ENCODE peak calls at places on chromosomes 3 and 15, in five cellular contexts. D, X, L, H and W are unnamed samples.

GRCh38 chr3:5187920-5188418 is 462 bp downstream of the EDEM1 start:
- DNase-seq in D (peak), X (no peak), L (peak), H (peak), W (no peak)

GRCh38 chr15:43749690-43750345 is 3.6 kb downstream of the PDIA3 start:
- DNase-seq in D (no peak), X (no peak), L (no peak), H (no peak), W (no peak)

GRCh38 chr15:84023636-84024035 is 211.9 kb upstream of the GOLGA6L4 start:
- DNase-seq in D (peak), X (peak), L (no peak), H (peak), W (peak)

GRCh38 chr3:144770813-144771400 is 799.3 kb downstream of the DIPK2A start:
- DNase-seq in D (no peak), X (no peak), L (no peak), H (peak), W (no peak)

GRCh38 chr3:197012021-197012883 is 17.4 kb downstream of the MELTF start:
- DNase-seq in D (no peak), X (no peak), L (no peak), H (no peak), W (no peak)

GRCh38 chr3:148924572-148924971 is 59.5 kb downstream of the CPA3 start:
- DNase-seq in D (no peak), X (no peak), L (no peak), H (peak), W (no peak)

GRCh38 chr15:44193651-44194396 is 1.2 kb downstream of the FRMD5 start:
- DNase-seq in D (no peak), X (no peak), L (no peak), H (peak), W (no peak)

GRCh38 chr3:195697582-195698324 is 23.0 kb upstream of the MUC20 start:
- DNase-seq in D (no peak), X (peak), L (no peak), H (peak), W (no peak)

GRCh38 chr15:56835598-56836275 is 82.7 kb upstream of the TCF12 start:
- DNase-seq in D (no peak), X (no peak), L (no peak), H (no peak), W (no peak)

GRCh38 chr3:186854954-186855353 is 12.4 kb downstream of the ADIPOQ start:
- DNase-seq in D (no peak), X (peak), L (no peak), H (no peak), W (no peak)

GRCh38 chr3:58398669-58399333 is 34.8 kb downstream of the PDHB start:
- DNase-seq in D (no peak), X (no peak), L (no peak), H (no peak), W (no peak)

GRCh38 chr3:50339485-50340196 is 995 bp downstream of the RASSF1 start:
- DNase-seq in D (no peak), X (no peak), L (no peak), H (peak), W (no peak)

DNA sequence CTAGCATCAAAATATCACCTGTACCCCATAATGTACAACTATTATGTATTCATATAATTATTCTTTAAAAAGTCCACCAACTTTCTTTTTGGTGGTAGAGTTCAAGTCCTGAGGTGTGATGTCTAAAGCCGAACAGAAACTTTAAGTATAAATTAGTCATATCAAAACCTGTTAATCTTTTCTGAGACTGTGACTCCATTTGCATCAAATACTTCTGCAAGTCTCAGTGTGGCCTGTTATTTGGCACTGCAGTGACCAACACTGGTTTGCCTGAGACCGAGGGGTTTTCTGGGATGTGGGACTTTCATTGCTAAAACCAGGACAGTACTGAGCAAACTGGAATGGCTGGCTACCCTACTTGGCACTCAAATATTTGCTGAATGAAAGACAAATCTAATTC is 7.3 kb downstream of the NGLY1 start:
- DNase-seq in D (no peak), X (no peak), L (no peak), H (no peak), W (no peak)
- H3K27ac ChIP-seq in D (no peak), X (no peak), L (no peak), H (no peak), W (no peak)

GRCh38 chr3:194503101-194503531 is 16.3 kb upstream of the ATP13A3 start:
- DNase-seq in D (no peak), X (no peak), L (no peak), H (peak), W (no peak)
- H3K27ac ChIP-seq in D (no peak), X (no peak), L (no peak), H (no peak), W (no peak)

GRCh38 chr3:157235291-157235690 is 75.3 kb upstream of the CCNL1 start:
- DNase-seq in D (no peak), X (no peak), L (no peak), H (no peak), W (no peak)

GRCh38 chr3:157239082-157239704 is 79.2 kb upstream of the CCNL1 start:
- DNase-seq in D (peak), X (no peak), L (peak), H (peak), W (peak)

GRCh38 chr3:157238527-157238926 is 78.6 kb upstream of the CCNL1 start:
- DNase-seq in D (no peak), X (no peak), L (no peak), H (peak), W (no peak)

GRCh38 chr3:157240413-157240812 is 80.5 kb upstream of the CCNL1 start:
- DNase-seq in D (no peak), X (no peak), L (no peak), H (peak), W (no peak)

DNA sequence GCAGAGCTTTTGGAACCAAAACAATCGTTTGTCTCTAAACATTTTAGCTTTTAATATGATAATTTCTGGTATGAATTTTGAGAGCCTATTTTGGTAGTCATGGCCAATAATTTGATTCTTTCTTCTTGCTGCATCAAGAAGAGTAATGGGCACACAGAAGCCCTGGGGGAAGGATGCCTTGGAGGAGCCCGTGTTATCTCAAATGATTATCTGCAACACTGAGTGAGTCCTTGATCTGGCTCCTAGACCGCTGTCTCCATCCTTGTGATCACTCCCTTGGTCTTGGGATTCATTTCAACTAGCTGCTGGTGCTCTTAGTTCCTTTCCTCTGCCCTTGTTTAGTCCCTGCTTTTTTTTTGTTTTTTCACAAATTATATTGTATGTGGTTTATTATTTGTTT is 77.9 kb upstream of the CCNL1 start:
- DNase-seq in D (no peak), X (no peak), L (no peak), H (no peak), W (no peak)
- H3K27ac ChIP-seq in D (no peak), X (no peak), L (no peak), H (no peak), W (no peak)

DNA sequence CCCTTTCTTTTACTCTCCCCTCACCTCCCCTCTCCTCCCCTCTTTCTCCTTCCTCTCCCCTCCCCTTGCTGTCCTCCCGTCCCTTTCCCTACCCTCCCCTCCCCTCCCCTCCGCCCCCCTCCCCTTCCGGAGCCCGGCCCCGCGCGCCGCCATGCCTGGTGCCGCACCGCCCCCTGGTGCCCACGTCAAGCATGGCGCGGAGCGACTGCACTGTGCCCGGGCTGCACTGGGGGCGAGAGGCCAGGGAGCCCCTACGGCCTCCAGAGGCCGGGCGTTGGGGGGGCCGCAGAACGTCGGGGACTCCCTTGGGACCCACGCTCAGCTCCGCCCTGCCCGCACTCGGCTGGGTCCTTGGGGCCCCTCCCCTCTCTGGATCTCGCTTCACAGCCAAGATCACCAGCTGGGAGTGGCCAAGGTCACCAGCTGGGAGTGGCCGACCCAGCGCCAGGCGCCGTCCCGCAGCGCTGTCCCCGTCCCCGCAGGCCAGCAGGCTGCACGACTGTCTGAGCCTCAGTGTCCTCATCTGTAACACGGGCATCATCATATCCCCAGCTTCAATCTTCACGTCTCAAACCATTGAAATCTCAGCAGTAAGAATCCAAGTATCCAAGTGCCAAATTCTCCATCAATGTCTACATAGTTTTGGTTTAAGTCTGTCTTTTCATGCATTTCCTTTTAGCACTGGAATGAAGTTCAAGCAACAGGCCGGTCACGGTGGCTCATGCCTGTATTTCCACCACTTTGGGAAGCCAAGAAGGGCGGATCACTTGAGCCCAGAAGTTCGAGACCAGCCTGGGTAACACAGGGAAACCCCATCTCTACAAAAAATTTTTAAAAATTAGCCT is 42.5 kb downstream of the TPRA1 start:
- DNase-seq in D (peak), X (no peak), L (peak), H (peak), W (peak)
- H3K27ac ChIP-seq in D (no peak), X (peak), L (no peak), H (no peak), W (no peak)

GRCh38 chr3:113231391-113231790 is 20.0 kb downstream of the BOC start:
- DNase-seq in D (no peak), X (no peak), L (no peak), H (no peak), W (no peak)
- H3K27ac ChIP-seq in D (no peak), X (peak), L (no peak), H (peak), W (no peak)

DNA sequence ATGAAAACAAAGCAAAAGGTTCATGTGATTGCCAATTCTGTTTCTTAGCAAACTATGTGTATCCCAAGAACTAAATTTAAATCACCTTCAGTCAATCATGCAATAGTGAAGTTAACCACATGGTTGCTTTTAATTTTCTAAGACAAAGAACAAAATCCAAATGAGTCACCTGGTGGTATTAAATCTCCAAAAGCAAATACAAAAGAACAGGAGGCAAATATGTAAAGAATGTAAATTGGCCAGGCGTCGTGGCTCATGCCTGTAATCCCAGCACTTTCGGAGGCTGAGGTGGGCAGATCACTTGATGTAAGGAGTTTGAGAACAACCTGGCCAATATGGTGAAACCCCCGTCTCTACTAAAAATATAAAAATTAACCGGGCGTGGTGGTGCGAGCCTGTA is 54.2 kb upstream of the PIK3R4 start:
- DNase-seq in D (no peak), X (no peak), L (no peak), H (no peak), W (peak)
- H3K27ac ChIP-seq in D (no peak), X (no peak), L (no peak), H (no peak), W (peak)

GRCh38 chr3:39176025-39176714 is 16.2 kb downstream of the XIRP1 start:
- DNase-seq in D (no peak), X (no peak), L (no peak), H (no peak), W (no peak)
- H3K27ac ChIP-seq in D (peak), X (peak), L (peak), H (peak), W (peak)

GRCh38 chr3:8856031-8856430 is 86.6 kb upstream of the OXTR start:
- DNase-seq in D (no peak), X (no peak), L (no peak), H (no peak), W (no peak)
- H3K27ac ChIP-seq in D (no peak), X (no peak), L (no peak), H (no peak), W (no peak)

GRCh38 chr3:39142067-39142466 is 11.3 kb downstream of the CSRNP1 start:
- DNase-seq in D (peak), X (no peak), L (no peak), H (no peak), W (peak)
- H3K27ac ChIP-seq in D (peak), X (peak), L (peak), H (no peak), W (peak)

GRCh38 chr3:111134302-111134701 is 62.7 kb downstream of the NECTIN3 start:
- DNase-seq in D (no peak), X (no peak), L (no peak), H (no peak), W (no peak)
- H3K27ac ChIP-seq in D (no peak), X (no peak), L (no peak), H (no peak), W (no peak)